ENCODE peak calls at places on chromosomes 1 and 21, in seven cellular contexts. S is IMR-90; B is Peyer's patch; A is prostate gland; Q is CD8-positive, alpha-beta T cell; N is breast epithelium; U is colonic mucosa. E is an unnamed sample. For H3K9me3 and H3K36me3, the result is how much of the 10 kb centered on the place peaks cover.

GRCh38 chr1:24694380-24694843 is 50.8 kb upstream of the CLIC4 start:
- DNase-seq in Q (peak), B (no peak), U (no peak), N (no peak), S (peak), A (no peak), E (no peak)

GRCh38 chr1:98662354-98662665 is 789 bp downstream of the SNX7 start:
- DNase-seq in S (peak), B (no peak), N (no peak), U (no peak), Q (no peak), A (no peak), E (no peak)

GRCh38 chr1:235831148-235831547 is 35.6 kb downstream of the LYST start:
- DNase-seq in U (no peak), B (no peak), Q (no peak), S (peak), N (no peak), A (no peak), E (no peak)

GRCh38 chr1:202200112-202200548 is 6.5 kb downstream of the LGR6 start:
- DNase-seq in B (no peak), S (peak), A (no peak), N (no peak), Q (no peak), U (peak), E (no peak)

GRCh38 chr1:241271427-241271826 is 85.6 kb downstream of the RGS7 start:
- DNase-seq in S (no peak), Q (no peak), N (no peak), A (no peak), B (no peak), U (peak), E (peak)

GRCh38 chr1:42784946-42785693 is at the start of gene TMEM269:
- DNase-seq in U (no peak), A (no peak), Q (peak), N (no peak), B (peak), S (no peak), E (peak)

GRCh38 chr1:228236744-228237143 is 28.9 kb downstream of the OBSCN start:
- DNase-seq in N (no peak), B (no peak), S (peak), A (no peak), Q (no peak), U (peak), E (peak)

GRCh38 chr1:112637257-112638108 is 17.9 kb downstream of the CAPZA1 start:
- DNase-seq in B (no peak), A (no peak), N (no peak), S (peak), Q (no peak), U (no peak), E (no peak)

GRCh38 chr1:16006552-16007485 is 2.8 kb downstream of the SRARP start:
- DNase-seq in Q (no peak), A (no peak), N (no peak), U (no peak), S (peak), B (no peak), E (peak)

GRCh38 chr1:58718435-58718834 is 18.6 kb upstream of the MYSM1 start:
- DNase-seq in A (no peak), S (peak), B (no peak), U (no peak), Q (no peak), N (no peak), E (no peak)

GRCh38 chr1:158391099-158391498 is 8.2 kb downstream of the OR10T2 start:
- DNase-seq in Q (no peak), B (no peak), N (no peak), U (no peak), A (no peak), S (no peak), E (no peak)

GRCh38 chr21:46191686-46192575 is 7.7 kb upstream of the SPATC1L start:
- DNase-seq in S (no peak), N (no peak), U (no peak), B (peak), Q (no peak), A (no peak), E (no peak)

GRCh38 chr1:30617161-30617560 is 106.2 kb downstream of the MATN1 start:
- DNase-seq in S (no peak), B (no peak), A (no peak), U (no peak), N (no peak), Q (no peak), E (no peak)

GRCh38 chr1:234326493-234327366 is 46.5 kb upstream of the COA6 start:
- DNase-seq in S (peak), A (peak), U (peak), N (no peak), Q (peak), B (peak), E (no peak)

GRCh38 chr1:35885961-35886558 is 3.1 kb downstream of the AGO1 start:
- DNase-seq in B (no peak), N (no peak), U (no peak), Q (no peak), A (no peak), S (no peak), E (no peak)

GRCh38 chr1:180057883-180058396 is 96.7 kb upstream of the QSOX1 start:
- DNase-seq in U (no peak), Q (no peak), S (no peak), N (no peak), B (no peak), A (no peak), E (no peak)

GRCh38 chr1:1842360-1843146 is 48.3 kb downstream of the GNB1 start:
- DNase-seq in B (peak), A (no peak), S (no peak), Q (no peak), N (no peak), U (no peak), E (no peak)

GRCh38 chr21:43318368-43318767 is 108.6 kb downstream of the SIK1 start:
- DNase-seq in U (no peak), Q (no peak), A (no peak), N (no peak), B (no peak), S (no peak), E (no peak)

GRCh38 chr1:37629008-37629407 is 5.7 kb downstream of the RSPO1 start:
- DNase-seq in N (no peak), A (no peak), U (no peak), Q (no peak), S (no peak), B (no peak), E (no peak)

GRCh38 chr1:117606608-117607261 is 887 bp downstream of the TENT5C start:
- DNase-seq in N (peak), S (peak), B (peak), Q (peak), A (peak), U (peak), E (peak)

GRCh38 chr1:112506731-112507130 is 2.0 kb upstream of the WNT2B start:
- DNase-seq in N (no peak), U (no peak), Q (no peak), A (no peak), S (no peak), B (no peak), E (no peak)

GRCh38 chr1:109226078-109226445 is 12.3 kb downstream of the SARS1 start:
- DNase-seq in A (no peak), U (no peak), N (no peak), S (peak), B (no peak), Q (no peak), E (no peak)

GRCh38 chr1:22141493-22141892 is 1.4 kb downstream of the WNT4 start:
- DNase-seq in U (no peak), B (no peak), S (no peak), Q (no peak), N (no peak), A (no peak), E (no peak)

GRCh38 chr1:238898856-238899255 is 487.5 kb upstream of the CHRM3 start:
- DNase-seq in B (no peak), U (no peak), N (no peak), S (no peak), Q (no peak), A (peak), E (no peak)

GRCh38 chr1:4796161-4796998 is 142.0 kb downstream of the AJAP1 start:
- DNase-seq in N (no peak), A (no peak), S (no peak), Q (no peak), B (no peak), U (no peak), E (no peak)
- TF ChIP-seq CTCF in N (no peak), A (no peak), S (no peak), Q (no peak), B (no peak), U (no peak), E (no peak)

GRCh38 chr1:152623203-152623844 is 421 bp upstream of the LCE3A start:
- DNase-seq in B (no peak), U (no peak), Q (no peak), N (no peak), A (no peak), S (no peak), E (no peak)
- H3K9me3 ChIP-seq in B (under half), U (under half), Q (under half), N (under half), A (under half), S (under half), E (under half)

DNA sequence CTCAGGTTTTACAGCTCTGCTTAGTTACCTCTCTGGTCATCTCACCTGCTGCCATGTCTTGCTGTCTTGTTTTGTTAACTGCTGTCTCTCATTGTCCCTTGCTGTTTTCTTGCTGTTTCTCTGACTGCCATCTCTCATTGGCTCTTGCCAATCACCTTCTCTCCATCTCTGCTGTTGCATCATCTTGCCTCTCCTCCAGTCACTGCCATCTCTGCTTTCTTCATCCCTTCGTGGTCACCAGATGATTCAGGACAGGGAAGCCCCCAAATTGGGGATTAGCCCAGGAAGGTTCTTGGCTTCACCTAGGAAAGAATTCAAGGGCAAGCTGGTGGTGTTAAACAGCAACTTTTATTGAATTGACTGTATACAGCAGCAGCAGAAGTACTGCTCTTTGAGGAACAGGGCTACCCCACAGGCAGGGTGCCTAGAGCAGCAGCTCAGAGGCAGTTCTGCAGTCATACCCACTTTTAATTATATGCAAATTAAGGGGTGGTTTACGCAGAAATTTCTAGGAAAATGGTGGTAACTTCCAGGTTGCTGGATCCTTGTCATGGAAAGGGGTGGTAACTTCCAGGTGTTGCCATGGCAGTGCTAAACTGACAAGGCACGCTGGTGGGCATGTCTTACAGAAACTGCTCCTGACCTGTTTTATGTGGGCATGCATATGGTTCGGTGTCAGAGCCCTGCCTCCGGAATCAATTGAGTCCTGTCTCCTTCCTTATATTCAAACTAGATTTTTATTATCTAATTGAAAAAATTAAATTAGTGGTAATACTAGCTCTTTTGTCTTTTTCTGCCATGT is 33.4 kb downstream of the SUCO start:
- DNase-seq in Q (no peak), N (no peak), U (no peak), B (no peak), A (no peak), S (no peak), E (no peak)
- H3K36me3 ChIP-seq in Q (under half), N (under half), U (under half), B (half or more), A (under half), S (under half), E (under half)

GRCh38 chr1:214123061-214123784 is 135.4 kb downstream of the PROX1 start:
- DNase-seq in B (no peak), U (peak), Q (no peak), A (peak), S (peak), N (no peak), E (peak)
- TF ChIP-seq CTCF in B (peak), U (peak), Q (no peak), A (peak), S (peak), N (peak), E (no peak)

DNA sequence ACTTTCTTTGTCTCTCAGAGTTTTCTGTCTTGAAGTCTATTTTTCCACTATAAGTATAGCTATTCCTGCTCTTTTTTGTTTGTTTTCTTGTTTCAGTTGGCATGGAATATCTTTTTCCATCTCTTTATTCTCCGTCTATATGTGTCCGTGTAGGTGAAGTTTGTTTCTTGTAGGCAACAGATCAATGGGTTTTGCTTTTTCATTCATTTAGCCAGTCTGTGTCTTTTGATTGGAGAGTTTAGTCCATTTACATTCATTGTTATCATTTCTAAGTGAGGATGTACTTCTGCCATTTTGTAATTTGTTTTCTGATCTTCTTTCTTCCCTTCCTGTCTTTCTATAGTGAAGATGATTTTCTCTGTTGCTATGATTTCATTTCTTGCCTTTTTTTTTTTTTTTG is 132.5 kb upstream of the GPR52 start:
- DNase-seq in S (no peak), A (no peak), B (no peak), U (no peak), N (no peak), Q (no peak), E (no peak)
- H3K9me3 ChIP-seq in S (under half), A (under half), B (under half), U (under half), N (under half), Q (under half), E (under half)